ENCODE peak calls at places on chromosomes 12 and 14, in four cellular contexts. One of them, this sample, is unnamed.
A peak's percentile ranks its signal among the peaks of the same experiment; 100 is the strongest.

GRCh38 chr12:93848453-93849120 is 171.4 kb downstream of the CRADD start:
- DNase-seq in GM23338: no peak
- DNase-seq in A549: no peak
- DNase-seq in HCT116: no peak
- DNase-seq in this sample: no peak

GRCh38 chr14:97377550-97377949 is 580.4 kb downstream of the VRK1 start:
- DNase-seq in GM23338: peak; percentile 6
- DNase-seq in A549: no peak
- DNase-seq in HCT116: no peak
- DNase-seq in this sample: no peak

GRCh38 chr12:105357162-105357691 is 26.7 kb downstream of the C12orf75 start:
- DNase-seq in GM23338: no peak
- DNase-seq in HCT116: no peak
- DNase-seq in A549: no peak
- DNase-seq in this sample: no peak

GRCh38 chr14:104977681-104978647 is at the start of gene AHNAK2:
- DNase-seq in GM23338: peak; percentile 92
- DNase-seq in A549: peak; percentile 60
- DNase-seq in HCT116: peak; percentile 68
- DNase-seq in this sample: no peak

GRCh38 chr14:33510991-33511390 is 439.9 kb downstream of the EGLN3 start:
- DNase-seq in HCT116: no peak
- DNase-seq in A549: no peak
- DNase-seq in GM23338: no peak
- DNase-seq in this sample: no peak

GRCh38 chr14:61616524-61617185 is 78.7 kb upstream of the HIF1A start:
- DNase-seq in HCT116: no peak
- DNase-seq in A549: no peak
- DNase-seq in GM23338: no peak
- DNase-seq in this sample: no peak

GRCh38 chr14:24271834-24272263 is 452 bp upstream of the RABGGTA start:
- DNase-seq in HCT116: no peak
- DNase-seq in GM23338: no peak
- DNase-seq in A549: no peak
- DNase-seq in this sample: no peak

GRCh38 chr12:101230547-101230946 is 20.5 kb upstream of the SLC5A8 start:
- DNase-seq in HCT116: no peak
- DNase-seq in A549: no peak
- DNase-seq in GM23338: peak; percentile 11
- DNase-seq in this sample: no peak

GRCh38 chr14:50003213-50004021 is 110.5 kb downstream of the ARF6 start:
- DNase-seq in A549: peak; percentile 80
- DNase-seq in GM23338: peak; percentile 72
- DNase-seq in HCT116: peak; percentile 65
- DNase-seq in this sample: no peak

GRCh38 chr14:75176142-75176820 is at the start of gene TMED10:
- DNase-seq in A549: peak; percentile 82
- DNase-seq in GM23338: peak; percentile 96
- DNase-seq in HCT116: peak; percentile 78
- DNase-seq in this sample: no peak

GRCh38 chr14:88154321-88154720 is 149.4 kb downstream of the GPR65 start:
- DNase-seq in HCT116: no peak
- DNase-seq in GM23338: no peak
- DNase-seq in A549: no peak
- DNase-seq in this sample: no peak

GRCh38 chr14:105491366-105492006 is 440 bp downstream of the TEDC1 start:
- DNase-seq in HCT116: peak; percentile 68
- DNase-seq in A549: peak; percentile 78
- DNase-seq in GM23338: peak; percentile 68
- DNase-seq in this sample: no peak

GRCh38 chr12:126036348-126036747 is 971.1 kb downstream of the AACS start:
- DNase-seq in GM23338: no peak
- DNase-seq in A549: no peak
- DNase-seq in HCT116: no peak
- DNase-seq in this sample: no peak

GRCh38 chr14:68979021-68979721 is at the start of gene ACTN1:
- DNase-seq in HCT116: peak; percentile 89
- DNase-seq in A549: peak; percentile 97
- DNase-seq in GM23338: peak; percentile 98
- DNase-seq in this sample: peak; percentile 66
- TF ChIP-seq REST in HCT116: no peak
- TF ChIP-seq REST in A549: peak; percentile 20
- TF ChIP-seq REST in GM23338: no peak
- TF ChIP-seq REST in this sample: no peak

GRCh38 chr12:98341732-98342131 is 173.7 kb upstream of the TMPO start:
- DNase-seq in GM23338: no peak
- DNase-seq in A549: no peak
- DNase-seq in HCT116: no peak
- DNase-seq in this sample: no peak

GRCh38 chr12:98344630-98345029 is 170.8 kb upstream of the TMPO start:
- DNase-seq in A549: no peak
- DNase-seq in HCT116: no peak
- DNase-seq in GM23338: peak; percentile 12
- DNase-seq in this sample: no peak

GRCh38 chr12:98344034-98344565 is 171.3 kb upstream of the TMPO start:
- DNase-seq in HCT116: no peak
- DNase-seq in GM23338: peak; percentile 31
- DNase-seq in A549: no peak
- DNase-seq in this sample: no peak

GRCh38 chr12:98341021-98341420 is 174.4 kb upstream of the TMPO start:
- DNase-seq in GM23338: no peak
- DNase-seq in A549: no peak
- DNase-seq in HCT116: no peak
- DNase-seq in this sample: no peak

GRCh38 chr12:98343002-98343567 is 172.3 kb upstream of the TMPO start:
- DNase-seq in HCT116: no peak
- DNase-seq in A549: no peak
- DNase-seq in GM23338: no peak
- DNase-seq in this sample: no peak
- TF ChIP-seq REST in HCT116: no peak
- TF ChIP-seq REST in A549: no peak
- TF ChIP-seq REST in GM23338: no peak
- TF ChIP-seq REST in this sample: no peak

DNA sequence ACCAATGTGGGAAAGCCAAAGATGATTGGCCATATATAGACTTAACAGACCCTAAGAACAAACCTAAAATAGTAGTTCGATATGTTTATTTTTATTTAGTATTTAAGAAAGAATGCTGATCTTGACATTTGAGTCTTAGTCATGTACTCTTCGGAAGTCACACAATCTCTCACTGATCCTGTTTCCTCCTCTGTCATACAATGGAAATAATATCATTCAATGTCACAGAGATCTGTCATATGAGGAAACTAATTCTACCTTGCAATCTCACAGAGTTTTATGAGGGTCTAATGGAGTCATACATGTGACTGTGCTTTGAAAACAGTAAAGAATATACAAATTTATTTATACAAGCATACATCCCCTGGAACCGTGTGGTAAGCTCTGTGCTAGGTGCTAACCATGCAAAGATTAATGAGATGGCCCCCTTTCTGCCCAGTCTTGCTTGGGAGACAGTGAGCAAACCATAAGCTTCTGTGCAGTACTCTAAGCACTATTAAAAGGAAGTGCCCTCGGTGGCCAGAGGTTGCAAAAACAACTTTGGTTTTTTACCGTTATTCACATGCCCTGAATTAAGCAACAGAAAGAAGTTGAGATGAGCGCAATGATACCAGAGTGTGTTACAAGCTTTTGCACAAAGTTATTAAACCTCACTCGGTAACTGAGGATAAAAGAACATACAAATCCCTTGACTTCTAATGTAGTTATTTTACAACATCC is 1.7 kb upstream of the LIN7A start:
- DNase-seq in GM23338: no peak
- DNase-seq in A549: no peak
- DNase-seq in HCT116: no peak
- DNase-seq in this sample: no peak
- TF ChIP-seq REST in GM23338: no peak
- TF ChIP-seq REST in A549: no peak
- TF ChIP-seq REST in HCT116: no peak
- TF ChIP-seq REST in this sample: no peak

DNA sequence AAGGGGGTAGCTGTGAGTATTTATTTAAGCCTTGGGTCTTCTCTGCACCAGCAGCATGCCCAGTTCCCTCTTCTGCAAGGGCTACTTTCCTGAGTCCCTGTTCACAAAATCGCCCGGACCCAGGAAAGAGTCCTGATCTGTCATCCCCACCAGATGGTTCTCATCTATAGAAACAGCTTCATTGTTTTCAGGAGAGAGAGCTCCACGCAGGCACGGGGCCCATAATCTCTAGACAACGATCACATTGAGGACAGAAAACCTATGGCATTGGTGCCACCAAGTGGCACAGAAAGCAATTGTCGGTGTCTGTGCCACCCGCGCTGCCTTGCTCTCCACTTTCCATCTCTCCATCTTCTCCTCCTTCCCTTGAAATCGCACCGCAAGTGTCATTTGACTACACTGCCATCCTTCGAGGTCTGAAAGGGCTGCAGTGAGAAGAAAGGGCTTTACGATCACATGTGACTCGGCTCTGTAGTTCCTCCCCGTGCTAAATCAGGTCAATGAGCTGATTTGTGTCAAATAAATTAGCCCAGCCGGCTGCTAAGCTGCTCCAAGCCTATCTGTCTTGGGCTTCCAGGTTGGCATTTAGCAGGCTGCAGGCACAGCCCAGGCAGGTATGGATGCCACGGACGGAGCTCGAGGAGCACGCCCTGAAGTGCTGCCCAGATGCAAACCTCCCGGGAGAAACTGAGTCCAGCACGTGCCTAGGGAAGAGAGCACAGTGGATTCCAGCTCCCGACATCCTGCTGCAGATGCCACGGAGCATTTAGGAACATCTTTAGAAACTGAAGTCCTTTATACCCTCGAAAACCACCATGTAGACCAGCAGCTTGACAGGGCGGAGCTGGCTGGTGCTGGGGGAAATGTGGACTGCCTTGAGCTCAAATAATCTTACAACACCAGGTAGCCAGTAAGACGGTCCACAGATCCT is 28.8 kb downstream of the SPRING1 start:
- DNase-seq in A549: peak; percentile 65
- DNase-seq in GM23338: peak; percentile 54
- DNase-seq in HCT116: peak; percentile 38
- DNase-seq in this sample: peak; percentile 7
- TF ChIP-seq REST in A549: no peak
- TF ChIP-seq REST in GM23338: no peak
- TF ChIP-seq REST in HCT116: no peak
- TF ChIP-seq REST in this sample: no peak

DNA sequence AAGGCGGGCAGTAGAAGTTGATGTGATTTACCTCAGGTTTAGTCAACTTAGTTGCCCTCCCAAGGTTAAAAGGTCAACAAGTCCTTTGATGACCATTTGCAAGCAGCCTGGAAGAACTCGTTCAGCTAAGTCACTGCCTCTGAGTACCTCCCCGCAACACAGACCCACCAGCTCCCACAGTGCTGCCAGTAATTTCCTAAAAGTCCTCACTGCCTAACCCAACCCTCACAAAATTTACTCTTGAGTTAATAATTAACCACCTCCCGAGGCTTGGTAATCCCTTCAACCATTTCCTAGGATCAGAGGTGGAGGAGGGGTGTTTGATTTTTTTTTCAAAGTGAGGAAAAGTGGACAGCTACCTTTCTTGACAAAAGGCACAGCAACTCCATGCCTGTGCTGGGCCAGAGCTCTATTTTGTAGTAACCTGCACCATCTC is 55.8 kb downstream of the MAP3K9 start:
- DNase-seq in GM23338: no peak
- DNase-seq in HCT116: no peak
- DNase-seq in A549: peak; percentile 47
- DNase-seq in this sample: no peak
- TF ChIP-seq REST in GM23338: no peak
- TF ChIP-seq REST in HCT116: no peak
- TF ChIP-seq REST in A549: no peak
- TF ChIP-seq REST in this sample: no peak

GRCh38 chr12:43462741-43463140 is 89.3 kb downstream of the ADAMTS20 start:
- DNase-seq in HCT116: no peak
- DNase-seq in A549: no peak
- DNase-seq in GM23338: no peak
- DNase-seq in this sample: no peak
- TF ChIP-seq REST in HCT116: no peak
- TF ChIP-seq REST in A549: no peak
- TF ChIP-seq REST in GM23338: no peak
- TF ChIP-seq REST in this sample: no peak

GRCh38 chr12:108691154-108691994 is 39.9 kb downstream of the CORO1C start:
- DNase-seq in HCT116: peak; percentile 86
- DNase-seq in A549: peak; percentile 93
- DNase-seq in GM23338: peak; percentile 96
- DNase-seq in this sample: peak; percentile 76
- TF ChIP-seq REST in HCT116: no peak
- TF ChIP-seq REST in A549: no peak
- TF ChIP-seq REST in GM23338: no peak
- TF ChIP-seq REST in this sample: no peak

GRCh38 chr14:34778744-34779143 is 64.4 kb upstream of the CFL2 start:
- DNase-seq in HCT116: no peak
- DNase-seq in GM23338: no peak
- DNase-seq in A549: no peak
- DNase-seq in this sample: no peak
- TF ChIP-seq REST in HCT116: no peak
- TF ChIP-seq REST in GM23338: no peak
- TF ChIP-seq REST in A549: no peak
- TF ChIP-seq REST in this sample: no peak

GRCh38 chr12:49108958-49109404 is 1.7 kb downstream of the LMBR1L start:
- DNase-seq in GM23338: no peak
- DNase-seq in HCT116: no peak
- DNase-seq in A549: no peak
- DNase-seq in this sample: no peak

GRCh38 chr12:49109631-49110172 is 945 bp downstream of the LMBR1L start:
- DNase-seq in GM23338: no peak
- DNase-seq in A549: no peak
- DNase-seq in HCT116: no peak
- DNase-seq in this sample: no peak

GRCh38 chr12:49100380-49100779 is 5.8 kb upstream of the DHH start:
- DNase-seq in A549: no peak
- DNase-seq in HCT116: no peak
- DNase-seq in GM23338: no peak
- DNase-seq in this sample: no peak

GRCh38 chr12:49105504-49106120 is 5.0 kb downstream of the LMBR1L start:
- DNase-seq in GM23338: no peak
- DNase-seq in HCT116: no peak
- DNase-seq in A549: no peak
- DNase-seq in this sample: no peak

GRCh38 chr12:49104822-49105221 is 5.8 kb downstream of the LMBR1L start:
- DNase-seq in GM23338: no peak
- DNase-seq in HCT116: no peak
- DNase-seq in A549: no peak
- DNase-seq in this sample: no peak
- TF ChIP-seq REST in GM23338: no peak
- TF ChIP-seq REST in HCT116: no peak
- TF ChIP-seq REST in A549: no peak
- TF ChIP-seq REST in this sample: peak; percentile 16

This sample was measured in Panc1.